ENCODE peak calls at places on chromosomes 11 and 22, in four cellular contexts. One of them, this sample, is unnamed.

GRCh38 chr22:44752285-44753188 is at the start of gene ARHGAP8:
- DNase-seq in MCF 10A: peak
- DNase-seq in CD8-positive, alpha-beta T cell: peak
- DNase-seq in GM13976: no peak
- DNase-seq in this sample: no peak

GRCh38 chr11:68977781-68978625 is 2.8 kb downstream of the MRGPRD start:
- DNase-seq in MCF 10A: no peak
- DNase-seq in CD8-positive, alpha-beta T cell: no peak
- DNase-seq in GM13976: no peak
- DNase-seq in this sample: no peak

GRCh38 chr11:27085605-27086004 is 45.0 kb downstream of the BBOX1 start:
- DNase-seq in MCF 10A: no peak
- DNase-seq in CD8-positive, alpha-beta T cell: no peak
- DNase-seq in GM13976: no peak
- DNase-seq in this sample: no peak

GRCh38 chr22:26124991-26125725 is 44.1 kb upstream of the SEZ6L start:
- DNase-seq in MCF 10A: no peak
- DNase-seq in CD8-positive, alpha-beta T cell: no peak
- DNase-seq in GM13976: no peak
- DNase-seq in this sample: no peak

GRCh38 chr22:46370584-46371373 is 35.3 kb downstream of the TRMU start:
- DNase-seq in MCF 10A: no peak
- DNase-seq in CD8-positive, alpha-beta T cell: peak
- DNase-seq in GM13976: no peak
- DNase-seq in this sample: peak

GRCh38 chr11:14148653-14149273 is 186.2 kb downstream of the SPON1 start:
- DNase-seq in MCF 10A: peak
- DNase-seq in CD8-positive, alpha-beta T cell: no peak
- DNase-seq in GM13976: peak
- DNase-seq in this sample: peak

GRCh38 chr22:24697671-24698082 is 76.8 kb downstream of the PIWIL3 start:
- DNase-seq in MCF 10A: no peak
- DNase-seq in CD8-positive, alpha-beta T cell: no peak
- DNase-seq in GM13976: no peak
- DNase-seq in this sample: no peak

GRCh38 chr11:8287297-8288070 is 23.8 kb upstream of the LMO1 start:
- DNase-seq in MCF 10A: no peak
- DNase-seq in CD8-positive, alpha-beta T cell: no peak
- DNase-seq in GM13976: no peak
- DNase-seq in this sample: no peak

GRCh38 chr11:59857444-59858434 is 8.5 kb downstream of the TCN1 start:
- DNase-seq in MCF 10A: peak
- DNase-seq in CD8-positive, alpha-beta T cell: no peak
- DNase-seq in GM13976: no peak
- DNase-seq in this sample: no peak

GRCh38 chr22:29325785-29326315 is 10.4 kb upstream of the RASL10A start:
- DNase-seq in MCF 10A: no peak
- DNase-seq in CD8-positive, alpha-beta T cell: no peak
- DNase-seq in GM13976: no peak
- DNase-seq in this sample: no peak

GRCh38 chr11:74019860-74020259 is 11.0 kb upstream of the UCP3 start:
- DNase-seq in MCF 10A: peak
- DNase-seq in CD8-positive, alpha-beta T cell: no peak
- DNase-seq in GM13976: no peak
- DNase-seq in this sample: no peak